ENCODE peak calls at places on chromosomes 13 and 19, in seven cellular contexts. One of them, this sample, is unnamed.

GRCh38 chr19:2983351-2984195 is 6.2 kb downstream of the TLE6 start:
- DNase-seq in fibroblast of mammary gland: peak
- DNase-seq in activated T-helper 9 cell treated with anti-CD3 and anti-CD28 coated beads, Interleukin-2, amount 50 U/mL, for 16 hours: no peak
- DNase-seq in Peyer's patch: no peak
- DNase-seq in brain microvascular endothelial cell: no peak
- DNase-seq in CD4-positive, alpha-beta T cell: no peak
- DNase-seq in HEK293T: peak
- DNase-seq in this sample: no peak

GRCh38 chr19:15702590-15702930 is 25.3 kb upstream of the OR10H2 start:
- DNase-seq in fibroblast of mammary gland: peak
- DNase-seq in activated T-helper 9 cell treated with anti-CD3 and anti-CD28 coated beads, Interleukin-2, amount 50 U/mL, for 16 hours: no peak
- DNase-seq in Peyer's patch: peak
- DNase-seq in brain microvascular endothelial cell: no peak
- DNase-seq in CD4-positive, alpha-beta T cell: no peak
- DNase-seq in HEK293T: peak
- DNase-seq in this sample: no peak

GRCh38 chr19:4606921-4607678 is 32.2 kb upstream of the TNFAIP8L1 start:
- DNase-seq in fibroblast of mammary gland: peak
- DNase-seq in activated T-helper 9 cell treated with anti-CD3 and anti-CD28 coated beads, Interleukin-2, amount 50 U/mL, for 16 hours: no peak
- DNase-seq in Peyer's patch: no peak
- DNase-seq in brain microvascular endothelial cell: no peak
- DNase-seq in CD4-positive, alpha-beta T cell: no peak
- DNase-seq in HEK293T: peak
- DNase-seq in this sample: no peak

GRCh38 chr13:22077764-22078163 is 406.9 kb downstream of the FGF9 start:
- DNase-seq in fibroblast of mammary gland: no peak
- DNase-seq in activated T-helper 9 cell treated with anti-CD3 and anti-CD28 coated beads, Interleukin-2, amount 50 U/mL, for 16 hours: no peak
- DNase-seq in Peyer's patch: no peak
- DNase-seq in brain microvascular endothelial cell: no peak
- DNase-seq in CD4-positive, alpha-beta T cell: no peak
- DNase-seq in HEK293T: no peak
- DNase-seq in this sample: no peak

GRCh38 chr19:1131718-1132552 is 28.1 kb downstream of the GPX4 start:
- DNase-seq in fibroblast of mammary gland: peak
- DNase-seq in activated T-helper 9 cell treated with anti-CD3 and anti-CD28 coated beads, Interleukin-2, amount 50 U/mL, for 16 hours: peak
- DNase-seq in Peyer's patch: peak
- DNase-seq in brain microvascular endothelial cell: peak
- DNase-seq in CD4-positive, alpha-beta T cell: peak
- DNase-seq in HEK293T: no peak
- DNase-seq in this sample: peak

GRCh38 chr19:8028951-8029491 is 23.5 kb upstream of the CCL25 start:
- DNase-seq in fibroblast of mammary gland: peak
- DNase-seq in activated T-helper 9 cell treated with anti-CD3 and anti-CD28 coated beads, Interleukin-2, amount 50 U/mL, for 16 hours: no peak
- DNase-seq in Peyer's patch: no peak
- DNase-seq in brain microvascular endothelial cell: no peak
- DNase-seq in CD4-positive, alpha-beta T cell: no peak
- DNase-seq in HEK293T: no peak
- DNase-seq in this sample: no peak

GRCh38 chr19:869245-870177 is 10.0 kb downstream of the CFD start:
- DNase-seq in fibroblast of mammary gland: peak
- DNase-seq in activated T-helper 9 cell treated with anti-CD3 and anti-CD28 coated beads, Interleukin-2, amount 50 U/mL, for 16 hours: no peak
- DNase-seq in Peyer's patch: no peak
- DNase-seq in brain microvascular endothelial cell: peak
- DNase-seq in CD4-positive, alpha-beta T cell: no peak
- DNase-seq in HEK293T: no peak
- DNase-seq in this sample: no peak

GRCh38 chr13:88623150-88623549 is 952.0 kb downstream of the SLITRK5 start:
- DNase-seq in fibroblast of mammary gland: no peak
- DNase-seq in activated T-helper 9 cell treated with anti-CD3 and anti-CD28 coated beads, Interleukin-2, amount 50 U/mL, for 16 hours: no peak
- DNase-seq in Peyer's patch: no peak
- DNase-seq in brain microvascular endothelial cell: no peak
- DNase-seq in CD4-positive, alpha-beta T cell: no peak
- DNase-seq in HEK293T: no peak
- DNase-seq in this sample: no peak

GRCh38 chr19:2555422-2556220 is 79.7 kb downstream of the GADD45B start:
- DNase-seq in fibroblast of mammary gland: no peak
- DNase-seq in activated T-helper 9 cell treated with anti-CD3 and anti-CD28 coated beads, Interleukin-2, amount 50 U/mL, for 16 hours: no peak
- DNase-seq in Peyer's patch: no peak
- DNase-seq in brain microvascular endothelial cell: no peak
- DNase-seq in CD4-positive, alpha-beta T cell: no peak
- DNase-seq in HEK293T: no peak
- DNase-seq in this sample: no peak

GRCh38 chr13:99916366-99917103 is 55.0 kb downstream of the ZIC5 start:
- DNase-seq in fibroblast of mammary gland: peak
- DNase-seq in activated T-helper 9 cell treated with anti-CD3 and anti-CD28 coated beads, Interleukin-2, amount 50 U/mL, for 16 hours: no peak
- DNase-seq in Peyer's patch: no peak
- DNase-seq in brain microvascular endothelial cell: peak
- DNase-seq in CD4-positive, alpha-beta T cell: no peak
- DNase-seq in HEK293T: peak
- DNase-seq in this sample: no peak

GRCh38 chr19:28705008-28705407 is 507.9 kb downstream of the UQCRFS1 start:
- DNase-seq in fibroblast of mammary gland: peak
- DNase-seq in activated T-helper 9 cell treated with anti-CD3 and anti-CD28 coated beads, Interleukin-2, amount 50 U/mL, for 16 hours: no peak
- DNase-seq in Peyer's patch: no peak
- DNase-seq in brain microvascular endothelial cell: peak
- DNase-seq in CD4-positive, alpha-beta T cell: no peak
- DNase-seq in HEK293T: no peak
- DNase-seq in this sample: no peak

GRCh38 chr13:23185542-23185941 is 4.8 kb downstream of the SGCG start:
- DNase-seq in fibroblast of mammary gland: no peak
- DNase-seq in activated T-helper 9 cell treated with anti-CD3 and anti-CD28 coated beads, Interleukin-2, amount 50 U/mL, for 16 hours: no peak
- DNase-seq in Peyer's patch: no peak
- DNase-seq in brain microvascular endothelial cell: no peak
- DNase-seq in CD4-positive, alpha-beta T cell: no peak
- DNase-seq in HEK293T: no peak
- DNase-seq in this sample: no peak

GRCh38 chr13:51277943-51278342 is 55.7 kb downstream of the FAM124A start:
- DNase-seq in fibroblast of mammary gland: no peak
- DNase-seq in activated T-helper 9 cell treated with anti-CD3 and anti-CD28 coated beads, Interleukin-2, amount 50 U/mL, for 16 hours: no peak
- DNase-seq in Peyer's patch: no peak
- DNase-seq in brain microvascular endothelial cell: no peak
- DNase-seq in CD4-positive, alpha-beta T cell: no peak
- DNase-seq in HEK293T: no peak
- DNase-seq in this sample: no peak

GRCh38 chr19:33388231-33388816 is 14.8 kb downstream of the CEBPG start:
- DNase-seq in fibroblast of mammary gland: no peak
- DNase-seq in activated T-helper 9 cell treated with anti-CD3 and anti-CD28 coated beads, Interleukin-2, amount 50 U/mL, for 16 hours: no peak
- DNase-seq in Peyer's patch: peak
- DNase-seq in brain microvascular endothelial cell: no peak
- DNase-seq in CD4-positive, alpha-beta T cell: peak
- DNase-seq in HEK293T: no peak
- DNase-seq in this sample: no peak

This sample was measured in stimulated activated naive CD8-positive, alpha-beta T cell treated with anti-CD3 and anti-CD28 coated beads, Interleukin-15, amount 100 ng/mL, for 72 hours.